ENCODE peak calls at places on chromosomes 7 and 10, in seven cellular contexts. B is NCI-H1105 treated with DMSO at 0.1 percent for 48 hours; T is WERI-Rb-1; O is A673; L is thyroid gland; N is stimulated activated CD8-positive, alpha-beta memory T cell treated with anti-CD3 and anti-CD28 coated beads, Interleukin-7, amount 100 ng/mL, for 4 hours; H is NCI-H1048. F is an unnamed sample.

GRCh38 chr7:128215739-128216138 is 25.3 kb upstream of the LEP start:
- DNase-seq in B (no peak), N (no peak), H (no peak), T (no peak), L (no peak), O (no peak), F (no peak)

GRCh38 chr7:131745645-131746248 is 189.3 kb upstream of the PODXL start:
- DNase-seq in N (no peak), O (peak; percentile 63), T (no peak), B (no peak), H (peak; percentile 15), L (peak; percentile 34), F (no peak)

GRCh38 chr7:49520971-49521370 is 252.5 kb upstream of the VWC2 start:
- DNase-seq in N (no peak), L (no peak), T (no peak), B (no peak), O (no peak), H (no peak), F (no peak)

GRCh38 chr7:133150760-133151159 is 68.9 kb upstream of the CHCHD3 start:
- DNase-seq in N (no peak), B (no peak), L (no peak), T (no peak), O (no peak), H (no peak), F (no peak)

GRCh38 chr7:2633538-2634264 is 1.9 kb downstream of the TTYH3 start:
- DNase-seq in O (peak; percentile 96), B (no peak), L (peak; percentile 64), N (peak; percentile 40), H (no peak), T (no peak), F (peak; percentile 48)

GRCh38 chr7:70657532-70657931 is 474.4 kb upstream of the GALNT17 start:
- DNase-seq in H (no peak), O (no peak), N (no peak), B (no peak), L (no peak), T (no peak), F (no peak)

GRCh38 chr10:93071674-93072224 is 1.9 kb upstream of the CYP26A1 start:
- DNase-seq in O (no peak), H (no peak), L (peak; percentile 34), B (no peak), T (peak; percentile 43), N (no peak), F (no peak)

GRCh38 chr7:133052357-133052756 is 29.5 kb downstream of the CHCHD3 start:
- DNase-seq in T (no peak), N (no peak), B (no peak), L (no peak), O (no peak), H (no peak), F (no peak)

GRCh38 chr7:30157217-30157616 is 22.4 kb downstream of the MTURN start:
- DNase-seq in N (no peak), L (no peak), B (no peak), H (no peak), O (no peak), T (no peak), F (no peak)

GRCh38 chr7:82932516-82932915 is 230.2 kb downstream of the PCLO start:
- DNase-seq in L (no peak), T (no peak), B (no peak), N (no peak), O (no peak), H (no peak), F (no peak)

GRCh38 chr7:24825315-24825917 is 68.2 kb upstream of the GSDME start:
- DNase-seq in H (no peak), L (no peak), O (no peak), N (no peak), T (no peak), B (no peak), F (no peak)

GRCh38 chr10:22999942-23000341 is 72.1 kb downstream of the ARMC3 start:
- DNase-seq in N (no peak), L (no peak), H (no peak), T (peak; percentile 13), B (peak; percentile 8), O (no peak), F (no peak)

GRCh38 chr10:11539191-11539868 is 72.1 kb downstream of the USP6NL start:
- DNase-seq in T (no peak), N (no peak), B (no peak), L (no peak), H (no peak), O (peak; percentile 87), F (no peak)

GRCh38 chr10:114538544-114538906 is 119.5 kb downstream of the ABLIM1 start:
- DNase-seq in B (no peak), O (no peak), N (no peak), H (no peak), L (peak; percentile 89), T (no peak), F (no peak)

F was measured in SK-N-MC.